ENCODE peak calls at places on chromosome 16, in eight cellular contexts. One of them, this sample, is unnamed.

GRCh38 chr16:14530046-14530445 is 100.0 kb downstream of the PARN start:
- DNase-seq in PC-9: no peak
- DNase-seq in CD4-positive, alpha-beta T cell: no peak
- DNase-seq in C1 segment of cervical spinal cord: no peak
- DNase-seq in MG63: no peak
- DNase-seq in AG10803: no peak
- DNase-seq in GM12892: no peak
- DNase-seq in uterus: no peak
- DNase-seq in this sample: no peak

GRCh38 chr16:72847187-72848044 is 200.5 kb downstream of the ZFHX3 start:
- DNase-seq in AG10803: peak
- DNase-seq in GM12892: peak
- DNase-seq in CD4-positive, alpha-beta T cell: no peak
- DNase-seq in MG63: no peak
- DNase-seq in PC-9: no peak
- DNase-seq in uterus: no peak
- DNase-seq in C1 segment of cervical spinal cord: peak
- DNase-seq in this sample: peak

GRCh38 chr16:80151706-80152073 is 389.1 kb upstream of the DYNLRB2 start:
- DNase-seq in CD4-positive, alpha-beta T cell: no peak
- DNase-seq in AG10803: peak
- DNase-seq in PC-9: no peak
- DNase-seq in MG63: no peak
- DNase-seq in C1 segment of cervical spinal cord: no peak
- DNase-seq in GM12892: no peak
- DNase-seq in uterus: no peak
- DNase-seq in this sample: no peak

GRCh38 chr16:67537270-67537635 is 8.6 kb downstream of the RIPOR1 start:
- DNase-seq in GM12892: peak
- DNase-seq in uterus: peak
- DNase-seq in C1 segment of cervical spinal cord: peak
- DNase-seq in CD4-positive, alpha-beta T cell: no peak
- DNase-seq in AG10803: peak
- DNase-seq in PC-9: no peak
- DNase-seq in MG63: no peak
- DNase-seq in this sample: no peak

GRCh38 chr16:9523994-9524393 is 432.6 kb downstream of the HAPSTR1 start:
- DNase-seq in C1 segment of cervical spinal cord: no peak
- DNase-seq in GM12892: no peak
- DNase-seq in PC-9: no peak
- DNase-seq in uterus: no peak
- DNase-seq in CD4-positive, alpha-beta T cell: no peak
- DNase-seq in MG63: no peak
- DNase-seq in AG10803: no peak
- DNase-seq in this sample: no peak

GRCh38 chr16:31085873-31086628 is 2.7 kb downstream of the PRSS53 start:
- DNase-seq in MG63: no peak
- DNase-seq in C1 segment of cervical spinal cord: no peak
- DNase-seq in AG10803: no peak
- DNase-seq in GM12892: no peak
- DNase-seq in uterus: no peak
- DNase-seq in CD4-positive, alpha-beta T cell: no peak
- DNase-seq in PC-9: no peak
- DNase-seq in this sample: no peak

GRCh38 chr16:89489731-89490385 is 503 bp downstream of the ANKRD11 start:
- DNase-seq in PC-9: no peak
- DNase-seq in AG10803: no peak
- DNase-seq in MG63: no peak
- DNase-seq in C1 segment of cervical spinal cord: no peak
- DNase-seq in uterus: no peak
- DNase-seq in CD4-positive, alpha-beta T cell: no peak
- DNase-seq in GM12892: no peak
- DNase-seq in this sample: no peak

GRCh38 chr16:69423189-69423588 is 1.2 kb upstream of the CYB5B start:
- DNase-seq in C1 segment of cervical spinal cord: no peak
- DNase-seq in PC-9: no peak
- DNase-seq in uterus: no peak
- DNase-seq in AG10803: no peak
- DNase-seq in CD4-positive, alpha-beta T cell: no peak
- DNase-seq in GM12892: no peak
- DNase-seq in MG63: no peak
- DNase-seq in this sample: no peak

GRCh38 chr16:88569614-88569984 is 604 bp upstream of the ZC3H18 start:
- DNase-seq in CD4-positive, alpha-beta T cell: peak
- DNase-seq in uterus: no peak
- DNase-seq in AG10803: no peak
- DNase-seq in MG63: no peak
- DNase-seq in GM12892: no peak
- DNase-seq in PC-9: no peak
- DNase-seq in C1 segment of cervical spinal cord: no peak
- DNase-seq in this sample: peak

GRCh38 chr16:65845466-65846209 is 520.9 kb upstream of the CDH5 start:
- DNase-seq in GM12892: no peak
- DNase-seq in PC-9: no peak
- DNase-seq in AG10803: peak
- DNase-seq in CD4-positive, alpha-beta T cell: no peak
- DNase-seq in C1 segment of cervical spinal cord: no peak
- DNase-seq in uterus: no peak
- DNase-seq in MG63: peak
- DNase-seq in this sample: peak

GRCh38 chr16:12499032-12499735 is 304.5 kb downstream of the CPPED1 start:
- DNase-seq in uterus: no peak
- DNase-seq in MG63: no peak
- DNase-seq in GM12892: no peak
- DNase-seq in PC-9: no peak
- DNase-seq in C1 segment of cervical spinal cord: no peak
- DNase-seq in CD4-positive, alpha-beta T cell: no peak
- DNase-seq in AG10803: no peak
- DNase-seq in this sample: no peak

GRCh38 chr16:15434425-15435215 is at the start of gene BMERB1:
- DNase-seq in MG63: peak
- DNase-seq in CD4-positive, alpha-beta T cell: no peak
- DNase-seq in C1 segment of cervical spinal cord: peak
- DNase-seq in PC-9: no peak
- DNase-seq in AG10803: peak
- DNase-seq in uterus: peak
- DNase-seq in GM12892: no peak
- DNase-seq in this sample: peak

GRCh38 chr16:49140618-49141017 is 141.0 kb downstream of the CBLN1 start:
- DNase-seq in PC-9: no peak
- DNase-seq in GM12892: no peak
- DNase-seq in AG10803: no peak
- DNase-seq in C1 segment of cervical spinal cord: no peak
- DNase-seq in MG63: no peak
- DNase-seq in uterus: no peak
- DNase-seq in CD4-positive, alpha-beta T cell: no peak
- DNase-seq in this sample: no peak

GRCh38 chr16:75235721-75236193 is 15.7 kb downstream of the BCAR1 start:
- DNase-seq in uterus: peak
- DNase-seq in CD4-positive, alpha-beta T cell: no peak
- DNase-seq in MG63: no peak
- DNase-seq in C1 segment of cervical spinal cord: no peak
- DNase-seq in AG10803: no peak
- DNase-seq in PC-9: no peak
- DNase-seq in GM12892: no peak
- DNase-seq in this sample: no peak

GRCh38 chr16:86231321-86231995 is 278.9 kb upstream of the FOXF1 start:
- DNase-seq in PC-9: no peak
- DNase-seq in MG63: peak
- DNase-seq in CD4-positive, alpha-beta T cell: no peak
- DNase-seq in C1 segment of cervical spinal cord: no peak
- DNase-seq in AG10803: peak
- DNase-seq in GM12892: no peak
- DNase-seq in uterus: peak
- DNase-seq in this sample: no peak

GRCh38 chr16:71610936-71611871 is 14.8 kb upstream of the MARVELD3 start:
- DNase-seq in C1 segment of cervical spinal cord: peak
- DNase-seq in PC-9: no peak
- DNase-seq in uterus: no peak
- DNase-seq in MG63: no peak
- DNase-seq in GM12892: peak
- DNase-seq in CD4-positive, alpha-beta T cell: peak
- DNase-seq in AG10803: peak
- DNase-seq in this sample: peak

GRCh38 chr16:89779917-89780316 is 36.5 kb downstream of the FANCA start:
- DNase-seq in PC-9: no peak
- DNase-seq in GM12892: no peak
- DNase-seq in MG63: no peak
- DNase-seq in C1 segment of cervical spinal cord: no peak
- DNase-seq in CD4-positive, alpha-beta T cell: no peak
- DNase-seq in uterus: no peak
- DNase-seq in AG10803: no peak
- DNase-seq in this sample: no peak

GRCh38 chr16:20931066-20931465 is 30.5 kb downstream of the LYRM1 start:
- DNase-seq in CD4-positive, alpha-beta T cell: no peak
- DNase-seq in MG63: no peak
- DNase-seq in AG10803: peak
- DNase-seq in PC-9: no peak
- DNase-seq in C1 segment of cervical spinal cord: no peak
- DNase-seq in uterus: no peak
- DNase-seq in GM12892: no peak
- DNase-seq in this sample: peak

GRCh38 chr16:81599034-81599744 is 154.6 kb downstream of the CMIP start:
- DNase-seq in C1 segment of cervical spinal cord: no peak
- DNase-seq in MG63: no peak
- DNase-seq in uterus: no peak
- DNase-seq in CD4-positive, alpha-beta T cell: no peak
- DNase-seq in AG10803: no peak
- DNase-seq in PC-9: no peak
- DNase-seq in GM12892: no peak
- DNase-seq in this sample: no peak

GRCh38 chr16:11497329-11497805 is 89.4 kb downstream of the LITAF start:
- DNase-seq in CD4-positive, alpha-beta T cell: no peak
- DNase-seq in PC-9: peak
- DNase-seq in C1 segment of cervical spinal cord: peak
- DNase-seq in GM12892: no peak
- DNase-seq in AG10803: peak
- DNase-seq in uterus: peak
- DNase-seq in MG63: peak
- DNase-seq in this sample: peak

GRCh38 chr16:53369921-53370320 is 64.3 kb upstream of the RBL2 start:
- DNase-seq in MG63: no peak
- DNase-seq in C1 segment of cervical spinal cord: no peak
- DNase-seq in CD4-positive, alpha-beta T cell: no peak
- DNase-seq in GM12892: no peak
- DNase-seq in PC-9: peak
- DNase-seq in AG10803: peak
- DNase-seq in uterus: no peak
- DNase-seq in this sample: no peak

GRCh38 chr16:2712063-2712441 is 8.0 kb downstream of the PRSS27 start:
- DNase-seq in AG10803: no peak
- DNase-seq in uterus: no peak
- DNase-seq in PC-9: no peak
- DNase-seq in GM12892: no peak
- DNase-seq in MG63: no peak
- DNase-seq in C1 segment of cervical spinal cord: no peak
- DNase-seq in CD4-positive, alpha-beta T cell: no peak
- DNase-seq in this sample: no peak

GRCh38 chr16:1613240-1613639 is 1.1 kb downstream of the CRAMP1 start:
- DNase-seq in C1 segment of cervical spinal cord: no peak
- DNase-seq in uterus: no peak
- DNase-seq in PC-9: no peak
- DNase-seq in AG10803: no peak
- DNase-seq in MG63: peak
- DNase-seq in GM12892: no peak
- DNase-seq in CD4-positive, alpha-beta T cell: no peak
- DNase-seq in this sample: no peak

GRCh38 chr16:1926223-1926718 is 8.1 kb upstream of the HS3ST6 start:
- DNase-seq in MG63: no peak
- DNase-seq in PC-9: no peak
- DNase-seq in C1 segment of cervical spinal cord: no peak
- DNase-seq in CD4-positive, alpha-beta T cell: no peak
- DNase-seq in GM12892: no peak
- DNase-seq in AG10803: no peak
- DNase-seq in uterus: no peak
- DNase-seq in this sample: no peak

This sample was measured in HFFc6.